ENCODE peak calls at places on chromosomes 2 and 18, in eight cellular contexts. Q, F, E, Z, G, U, V and Y are unnamed samples.

GRCh38 chr18:75073654-75074053 is 135.3 kb downstream of the PTGR3 start:
- DNase-seq in F (no peak), Z (no peak), E (peak), V (no peak), G (no peak), Q (no peak), U (no peak), Y (no peak)

GRCh38 chr2:235021752-235022151 is 69.9 kb downstream of the SH3BP4 start:
- DNase-seq in Q (no peak), E (no peak), U (peak), F (no peak), Z (peak), G (no peak), V (peak), Y (no peak)

GRCh38 chr18:46723856-46724415 is 32.9 kb downstream of the ST8SIA5 start:
- DNase-seq in Z (no peak), G (no peak), F (no peak), E (no peak), U (no peak), Q (no peak), V (no peak), Y (peak)

GRCh38 chr2:240655931-240656886 is 26.5 kb downstream of the AQP12B start:
- DNase-seq in G (no peak), F (no peak), U (peak), V (no peak), E (no peak), Z (peak), Q (no peak), Y (no peak)

GRCh38 chr18:63236417-63236816 is 83.2 kb downstream of the BCL2 start:
- DNase-seq in Q (no peak), V (no peak), E (no peak), F (no peak), Z (no peak), U (no peak), G (no peak), Y (no peak)

GRCh38 chr2:226354434-226354833 is 445.2 kb downstream of the IRS1 start:
- DNase-seq in Z (peak), F (no peak), E (no peak), Q (no peak), U (peak), G (no peak), V (peak), Y (peak)

GRCh38 chr2:113273031-113273551 is 5.6 kb downstream of the PAX8 start:
- DNase-seq in V (no peak), E (peak), F (no peak), U (peak), Q (no peak), Z (peak), G (no peak), Y (peak)

GRCh38 chr2:201406077-201406662 is 45.1 kb downstream of the TRAK2 start:
- DNase-seq in G (no peak), E (no peak), Q (peak), U (peak), Z (peak), V (peak), F (no peak), Y (peak)

GRCh38 chr2:101357386-101357785 is 29.9 kb downstream of the CREG2 start:
- DNase-seq in Q (no peak), V (no peak), E (no peak), U (no peak), F (no peak), G (no peak), Z (peak), Y (no peak)

GRCh38 chr2:229642371-229642770 is 72.0 kb downstream of the DNER start:
- DNase-seq in Z (no peak), E (no peak), F (no peak), U (peak), Q (no peak), V (no peak), G (no peak), Y (no peak)

GRCh38 chr18:45571714-45572113 is 43.6 kb upstream of the SLC14A2 start:
- DNase-seq in V (no peak), E (no peak), Q (no peak), Z (no peak), F (no peak), U (no peak), G (no peak), Y (peak)

GRCh38 chr2:148614332-148615049 is 30.1 kb upstream of the EPC2 start:
- DNase-seq in Z (peak), U (peak), Q (no peak), E (no peak), V (no peak), G (no peak), F (no peak), Y (peak)

GRCh38 chr2:216389565-216389964 is 17.3 kb upstream of the MARCHF4 start:
- DNase-seq in V (no peak), Q (no peak), F (no peak), E (no peak), Z (peak), G (no peak), U (no peak), Y (no peak)

GRCh38 chr2:45085487-45085886 is 76.2 kb upstream of the SIX2 start:
- DNase-seq in G (no peak), V (no peak), E (no peak), Z (no peak), Q (no peak), U (no peak), F (no peak), Y (no peak)

GRCh38 chr2:223835701-223836532 is 1.5 kb downstream of the AP1S3 start:
- DNase-seq in Q (no peak), U (no peak), G (no peak), E (no peak), V (no peak), F (no peak), Z (no peak), Y (no peak)

GRCh38 chr2:96103388-96103705 is 13.0 kb downstream of the ADRA2B start:
- DNase-seq in V (no peak), Q (no peak), F (no peak), G (no peak), E (no peak), U (no peak), Z (no peak), Y (no peak)

GRCh38 chr2:203846490-203847105 is 21.0 kb upstream of the CTLA4 start:
- DNase-seq in F (no peak), U (no peak), V (no peak), E (no peak), Z (no peak), G (no peak), Q (no peak), Y (no peak)

GRCh38 chr2:1947316-1947715 is 203.0 kb upstream of the PXDN start:
- DNase-seq in G (no peak), E (no peak), U (no peak), F (no peak), Q (no peak), Z (no peak), V (no peak), Y (no peak)

GRCh38 chr2:109525836-109526235 is 87.9 kb downstream of the SEPTIN10 start:
- DNase-seq in Q (no peak), F (no peak), U (no peak), V (no peak), Z (no peak), G (no peak), E (no peak), Y (no peak)

GRCh38 chr2:45978302-45978859 is 318.8 kb upstream of the EPAS1 start:
- DNase-seq in Q (no peak), Z (no peak), E (no peak), F (no peak), G (no peak), U (no peak), V (no peak), Y (no peak)

GRCh38 chr2:151111599-151112278 is 149.9 kb downstream of the RBM43 start:
- DNase-seq in Z (peak), Q (no peak), E (no peak), F (no peak), V (peak), G (no peak), U (peak), Y (no peak)

GRCh38 chr2:198106621-198107020 is 302.2 kb downstream of the PLCL1 start:
- DNase-seq in G (no peak), U (no peak), E (no peak), Q (no peak), V (no peak), Z (no peak), F (no peak), Y (no peak)

GRCh38 chr2:9139491-9140443 is 66.8 kb upstream of the ASAP2 start:
- DNase-seq in Z (peak), F (no peak), Q (peak), E (peak), V (peak), U (peak), G (peak), Y (peak)

GRCh38 chr2:111534816-111535803 is 348.9 kb downstream of the ANAPC1 start:
- DNase-seq in Q (no peak), F (peak), V (peak), G (no peak), E (no peak), U (peak), Z (peak), Y (peak)

GRCh38 chr2:9753665-9754531 is 89.4 kb upstream of the TAF1B start:
- DNase-seq in Q (no peak), Z (no peak), E (no peak), G (peak), U (no peak), V (no peak), F (peak), Y (no peak)

GRCh38 chr2:79621755-79622154 is 108.9 kb downstream of the CTNNA2 start:
- DNase-seq in V (no peak), E (no peak), Q (no peak), Z (no peak), G (no peak), U (no peak), F (no peak), Y (no peak)

GRCh38 chr2:48309900-48310299 is 220.1 kb upstream of the STON1 start:
- DNase-seq in G (no peak), V (no peak), F (no peak), E (no peak), Z (no peak), Q (no peak), U (no peak), Y (no peak)

GRCh38 chr2:226794751-226795171 is 4.9 kb downstream of the IRS1 start:
- DNase-seq in G (no peak), V (no peak), Z (peak), E (no peak), Q (no peak), F (no peak), U (peak), Y (peak)

GRCh38 chr2:195686564-195686963 is 29.5 kb downstream of the SLC39A10 start:
- DNase-seq in G (no peak), U (no peak), V (no peak), E (no peak), Q (no peak), F (no peak), Z (no peak), Y (no peak)

GRCh38 chr18:46182633-46183401 is 78.6 kb downstream of the HAUS1 start:
- DNase-seq in G (no peak), V (no peak), U (no peak), E (no peak), Z (peak), Q (no peak), F (no peak), Y (no peak)

GRCh38 chr2:181810823-181811695 is 80.5 kb upstream of the ITPRID2 start:
- DNase-seq in U (peak), E (no peak), G (no peak), F (no peak), V (no peak), Q (peak), Z (peak), Y (no peak)

GRCh38 chr2:18762667-18763066 is 173.3 kb upstream of the NT5C1B start:
- DNase-seq in V (no peak), E (no peak), U (no peak), Q (no peak), G (no peak), F (no peak), Z (peak), Y (no peak)